ENCODE peak calls at places on chromosome 10, in five cellular contexts. X is fibroblast of the aortic adventitia; Z is CD8-positive, alpha-beta memory T cell; G is COR-L47; U is CD8-positive, alpha-beta T cell. K is an unnamed sample.

GRCh38 chr10:104441601-104442000 is 88.0 kb downstream of the CFAP58 start:
- DNase-seq in X (peak), Z (no peak), G (no peak), U (no peak), K (peak)

GRCh38 chr10:102648889-102649752 is 4.8 kb downstream of the TRIM8 start:
- DNase-seq in X (no peak), Z (peak), G (no peak), U (peak), K (no peak)

GRCh38 chr10:110163841-110164240 is 43.6 kb upstream of the MXI1 start:
- DNase-seq in X (no peak), Z (no peak), G (no peak), U (no peak), K (no peak)

GRCh38 chr10:32332299-32332750 is 14.6 kb downstream of the EPC1 start:
- DNase-seq in X (no peak), Z (peak), G (no peak), U (peak), K (peak)

GRCh38 chr10:79387974-79388850 is 40.9 kb downstream of the PPIF start:
- DNase-seq in X (no peak), Z (no peak), G (no peak), U (no peak), K (peak)

GRCh38 chr10:33010132-33011037 is 52.4 kb upstream of the ITGB1 start:
- DNase-seq in X (peak), Z (peak), G (no peak), U (no peak), K (peak)

GRCh38 chr10:15313034-15313433 is 58.1 kb downstream of the FAM171A1 start:
- DNase-seq in X (peak), Z (no peak), G (no peak), U (no peak), K (no peak)

GRCh38 chr10:126013489-126014281 is 117.3 kb downstream of the FANK1 start:
- DNase-seq in X (peak), Z (no peak), G (no peak), U (no peak), K (peak)

GRCh38 chr10:32393942-32394341 is 47.0 kb upstream of the EPC1 start:
- DNase-seq in X (no peak), Z (no peak), G (no peak), U (no peak), K (no peak)

GRCh38 chr10:83880252-83880791 is 259.0 kb upstream of the GHITM start:
- DNase-seq in X (no peak), Z (no peak), G (no peak), U (no peak), K (no peak)

GRCh38 chr10:14658331-14659122 is 116.2 kb downstream of the FAM107B start:
- DNase-seq in X (peak), Z (no peak), G (no peak), U (no peak), K (peak)

GRCh38 chr10:101284171-101285092 is 55.2 kb upstream of the LBX1 start:
- DNase-seq in X (no peak), Z (no peak), G (no peak), U (no peak), K (no peak)

GRCh38 chr10:121772890-121773289 is 154.9 kb downstream of the ATE1 start:
- DNase-seq in X (peak), Z (no peak), G (no peak), U (no peak), K (peak)

GRCh38 chr10:63738410-63738809 is 217.2 kb downstream of the REEP3 start:
- DNase-seq in X (peak), Z (no peak), G (no peak), U (no peak), K (peak)

GRCh38 chr10:117166420-117167345 is 28.6 kb upstream of the VAX1 start:
- DNase-seq in X (no peak), Z (no peak), G (no peak), U (no peak), K (no peak)

GRCh38 chr10:58384536-58384998 is 643 bp upstream of the TFAM start:
- DNase-seq in X (no peak), Z (no peak), G (no peak), U (no peak), K (no peak)

GRCh38 chr10:26697163-26697921 is at the start of gene PDSS1:
- DNase-seq in X (peak), Z (peak), G (peak), U (peak), K (peak)

GRCh38 chr10:71618598-71618997 is 101.0 kb downstream of the C10orf105 start:
- DNase-seq in X (no peak), Z (no peak), G (no peak), U (no peak), K (no peak)

GRCh38 chr10:45180507-45180906 is 134.9 kb downstream of the OR13A1 start:
- DNase-seq in X (no peak), Z (no peak), G (no peak), U (no peak), K (no peak)

GRCh38 chr10:61078542-61078941 is 134.6 kb upstream of the RHOBTB1 start:
- DNase-seq in X (no peak), Z (no peak), G (no peak), U (no peak), K (peak)

GRCh38 chr10:118875087-118875486 is 120.3 kb upstream of the CACUL1 start:
- DNase-seq in X (no peak), Z (no peak), G (no peak), U (no peak), K (no peak)

GRCh38 chr10:100480002-100480401 is 17.2 kb downstream of the WNT8B start:
- DNase-seq in X (no peak), Z (no peak), G (no peak), U (no peak), K (no peak)

GRCh38 chr10:75398630-75399460 is 2.7 kb downstream of the ZNF503 start:
- DNase-seq in X (peak), Z (no peak), G (no peak), U (no peak), K (peak)

GRCh38 chr10:104622598-104623209 is 18.4 kb upstream of the SORCS3 start:
- DNase-seq in X (no peak), Z (no peak), G (no peak), U (no peak), K (no peak)

GRCh38 chr10:23918839-23919238 is 290.1 kb upstream of the KIAA1217 start:
- DNase-seq in X (no peak), Z (no peak), G (no peak), U (no peak), K (no peak)

GRCh38 chr10:46550076-46550790 is 6.2 kb downstream of the GPRIN2 start:
- DNase-seq in X (no peak), Z (no peak), G (no peak), U (peak), K (no peak)

GRCh38 chr10:25666276-25666675 is 267.8 kb upstream of the MYO3A start:
- DNase-seq in X (no peak), Z (no peak), G (no peak), U (no peak), K (no peak)

GRCh38 chr10:127506094-127506493 is 43.0 kb upstream of the NPS start:
- DNase-seq in X (no peak), Z (no peak), G (no peak), U (no peak), K (no peak)

GRCh38 chr10:100993986-100994708 is 5.5 kb upstream of the LZTS2 start:
- DNase-seq in X (peak), Z (no peak), G (no peak), U (no peak), K (peak)

GRCh38 chr10:68154211-68154497 is 44.9 kb downstream of the MYPN start:
- DNase-seq in X (peak), Z (no peak), G (no peak), U (no peak), K (peak)

GRCh38 chr10:14327535-14327934 is 3.2 kb downstream of the FRMD4A start:
- DNase-seq in X (no peak), Z (no peak), G (no peak), U (no peak), K (no peak)

GRCh38 chr10:77360121-77360520 is 277.5 kb downstream of the KCNMA1 start:
- DNase-seq in X (peak), Z (no peak), G (no peak), U (no peak), K (peak)

GRCh38 chr10:70458329-70459060 is 17.0 kb upstream of the NODAL start:
- DNase-seq in X (peak), Z (no peak), G (no peak), U (peak), K (peak)

GRCh38 chr10:121268363-121268762 is 329.9 kb downstream of the FGFR2 start:
- DNase-seq in X (no peak), Z (no peak), G (no peak), U (no peak), K (no peak)

GRCh38 chr10:70967591-70968588 is 79.5 kb upstream of the PCBD1 start:
- DNase-seq in X (no peak), Z (no peak), G (no peak), U (no peak), K (peak)

GRCh38 chr10:68955786-68956532 is at the start of gene DDX21:
- DNase-seq in X (peak), Z (peak), G (peak), U (peak), K (peak)

GRCh38 chr10:93299606-93300353 is 182.4 kb downstream of the MYOF start:
- DNase-seq in X (no peak), Z (no peak), G (no peak), U (no peak), K (no peak)

GRCh38 chr10:117537904-117538524 is 4.5 kb upstream of the EMX2 start:
- DNase-seq in X (no peak), Z (no peak), G (no peak), U (no peak), K (no peak)

K was measured in cardiac fibroblast.